ENCODE peak calls at places on chromosome 11, in four cellular contexts. W is upper lobe of right lung, B is heart left ventricle, Y is body of pancreas. G is an unnamed sample.
A peak's percentile ranks its signal among the peaks of the same experiment; 100 is the strongest.

GRCh38 chr11:9906043-9906791 is 242.3 kb downstream of the SWAP70 start:
- DNase-seq in W (no peak), B (no peak), Y (no peak), G (no peak)

GRCh38 chr11:8025816-8026215 is 38.7 kb downstream of the EIF3F start:
- DNase-seq in W (no peak), B (no peak), Y (no peak), G (no peak)

GRCh38 chr11:115164774-115165173 is 339.4 kb downstream of the CADM1 start:
- DNase-seq in W (no peak), B (no peak), Y (no peak), G (no peak)

GRCh38 chr11:94144233-94144632 is 15.6 kb downstream of the PANX1 start:
- DNase-seq in W (no peak), B (no peak), Y (no peak), G (no peak)

GRCh38 chr11:85724750-85725465 is 38.9 kb upstream of the CCDC89 start:
- DNase-seq in W (no peak), B (no peak), Y (no peak), G (no peak)

GRCh38 chr11:73851046-73851764 is 25.4 kb downstream of the COA4 start:
- DNase-seq in W (no peak), B (no peak), Y (no peak), G (no peak)

GRCh38 chr11:30635401-30635989 is 49.3 kb upstream of the MPPED2 start:
- DNase-seq in W (no peak), B (peak; percentile 19), Y (no peak), G (peak; percentile 37)

GRCh38 chr11:112173152-112173551 is 2.2 kb upstream of the BCO2 start:
- DNase-seq in W (no peak), B (peak; percentile 53), Y (no peak), G (no peak)

GRCh38 chr11:66653123-66653522 is 14.6 kb downstream of the RBM4 start:
- DNase-seq in W (no peak), B (no peak), Y (no peak), G (no peak)

DNA sequence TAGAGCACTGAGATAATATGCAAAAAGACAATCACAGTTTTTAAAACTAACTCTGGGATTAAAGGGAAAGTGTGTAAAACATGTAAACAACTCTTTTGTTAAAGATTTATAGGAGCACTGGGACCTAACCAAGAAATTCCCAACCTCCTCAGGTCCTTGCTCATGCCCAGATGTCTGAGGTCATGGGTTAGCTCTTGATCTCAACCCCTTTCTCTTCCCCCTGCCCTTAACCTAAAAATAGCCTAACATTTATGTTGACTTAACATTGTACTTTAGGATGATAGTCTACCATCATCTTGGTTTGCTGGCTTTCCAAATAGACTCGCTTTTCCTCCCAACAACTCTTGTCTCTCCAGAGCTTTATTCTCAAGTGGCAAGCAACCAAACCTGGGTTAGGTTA is 258.2 kb upstream of the FAT3 start:
- DNase-seq in W (no peak), B (no peak), Y (no peak), G (no peak)
- H3K9me3 ChIP-seq in W (no peaks in the 10 kb centered on the region), B (peaks cover 15% of the 10 kb centered on the region), Y (no peaks in the 10 kb centered on the region), G (no peaks in the 10 kb centered on the region)

GRCh38 chr11:113587318-113587739 is 112.1 kb upstream of the DRD2 start:
- DNase-seq in W (no peak), B (no peak), Y (no peak), G (no peak)
- TF ChIP-seq CTCF in W (no peak), B (no peak), Y (no peak), G (no peak)

GRCh38 chr11:96314326-96315050 is 28.5 kb downstream of the MAML2 start:
- DNase-seq in W (no peak), B (peak; percentile 37), Y (no peak), G (no peak)
- H3K4me1 ChIP-seq in W (peaks cover 73% of the 10 kb centered on the region), B (peaks cover 64% of the 10 kb centered on the region), Y (peaks cover 30% of the 10 kb centered on the region), G (peaks cover 20% of the 10 kb centered on the region)

DNA sequence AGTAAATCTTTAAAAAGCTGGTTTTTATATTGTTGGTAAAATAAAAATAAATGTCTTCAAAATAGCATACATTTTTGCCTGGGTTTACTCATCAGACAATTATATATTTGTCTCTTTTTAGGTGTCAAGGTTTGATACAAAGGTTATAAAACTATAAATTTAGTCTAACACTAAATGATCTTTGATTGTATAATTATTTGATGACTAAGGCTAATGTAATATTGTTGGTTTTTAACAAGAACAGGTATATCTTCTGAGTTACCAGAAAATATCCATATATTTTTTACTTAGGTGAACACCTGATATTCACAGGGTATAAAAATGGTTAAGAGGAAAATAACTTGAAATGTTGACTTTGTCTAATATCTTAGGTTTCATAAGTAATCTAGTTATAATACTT is 104.3 kb downstream of the KIF18A start:
- DNase-seq in W (no peak), B (no peak), Y (no peak), G (no peak)
- H3K9me3 ChIP-seq in W (peaks cover 3% of the 10 kb centered on the region), B (peaks cover 32% of the 10 kb centered on the region), Y (peaks cover 25% of the 10 kb centered on the region), G (no peaks in the 10 kb centered on the region)

G was measured in kidney.